ENCODE peak calls at places on chromosomes 3 and 15, in four cellular contexts. S is suprapubic skin, I is A549, Q is spleen. W is an unnamed sample.

GRCh38 chr15:82959423-82959822 is 6.9 kb upstream of the HOMER2 start:
- DNase-seq in I (no peak), S (no peak), Q (no peak), W (no peak)

GRCh38 chr15:80437492-80437891 is 33.3 kb downstream of the ARNT2 start:
- DNase-seq in I (peak), S (no peak), Q (peak), W (no peak)

GRCh38 chr3:45098315-45098714 is 47.9 kb downstream of the CDCP1 start:
- DNase-seq in S (no peak), Q (no peak), I (no peak), W (no peak)

GRCh38 chr3:149902498-149903139 is 68.1 kb downstream of the PFN2 start:
- DNase-seq in S (no peak), Q (no peak), I (no peak), W (peak)

GRCh38 chr3:138049157-138049919 is 39.4 kb downstream of the CLDN18 start:
- DNase-seq in Q (no peak), S (no peak), I (no peak), W (peak)

GRCh38 chr15:37133619-37134018 is 33.3 kb upstream of the MEIS2 start:
- DNase-seq in Q (no peak), S (no peak), I (no peak), W (peak)

GRCh38 chr3:185688808-185689207 is 102.7 kb downstream of the SENP2 start:
- DNase-seq in S (no peak), Q (no peak), I (peak), W (peak)

GRCh38 chr15:93467327-93467726 is 378.3 kb upstream of the RGMA start:
- DNase-seq in S (peak), I (no peak), Q (no peak), W (no peak)

GRCh38 chr3:43766672-43767465 is 76.1 kb downstream of the ABHD5 start:
- DNase-seq in I (no peak), S (no peak), Q (no peak), W (peak)

GRCh38 chr3:197340521-197340871 is 42.1 kb upstream of the DLG1 start:
- DNase-seq in I (no peak), Q (no peak), S (no peak), W (no peak)

GRCh38 chr3:194422188-194422587 is 23.1 kb upstream of the GP5 start:
- DNase-seq in Q (no peak), I (no peak), S (no peak), W (no peak)

GRCh38 chr3:104102386-104102785 is 1264.3 kb upstream of the ALCAM start:
- DNase-seq in S (no peak), I (peak), Q (no peak), W (peak)

GRCh38 chr3:196941846-196942225 is 492 bp downstream of the NCBP2 start:
- DNase-seq in S (no peak), I (peak), Q (peak), W (peak)

GRCh38 chr15:79352206-79352605 is 41.3 kb downstream of the TMED3 start:
- DNase-seq in Q (no peak), S (no peak), I (no peak), W (no peak)

GRCh38 chr3:50259432-50260026 is 9.4 kb upstream of the SEMA3B start:
- DNase-seq in S (no peak), I (no peak), Q (no peak), W (no peak)
- H3K4me3 ChIP-seq in S (peak), I (peak), Q (no peak), W (no peak)

GRCh38 chr3:153210116-153210515 is 48.1 kb downstream of the RAP2B start:
- DNase-seq in S (no peak), Q (no peak), I (no peak), W (peak)
- TF ChIP-seq CTCF in S (no peak), Q (no peak), I (no peak), W (peak)

GRCh38 chr15:47352217-47352616 is 365.1 kb upstream of the SEMA6D start:
- DNase-seq in I (no peak), S (no peak), Q (no peak), W (no peak)
- H3K4me3 ChIP-seq in I (no peak), S (no peak), Q (no peak), W (no peak)

GRCh38 chr3:108566599-108566998 is 22.6 kb downstream of the CIP2A start:
- DNase-seq in Q (no peak), S (no peak), I (no peak), W (no peak)
- TF ChIP-seq CTCF in Q (no peak), S (no peak), I (no peak), W (no peak)

GRCh38 chr3:129577925-129578742 is 28.3 kb downstream of the PLXND1 start:
- DNase-seq in Q (peak), I (no peak), S (no peak), W (no peak)
- H3K4me3 ChIP-seq in Q (no peak), I (no peak), S (no peak), W (no peak)

GRCh38 chr3:51375571-51375970 is 9.5 kb upstream of the MANF start:
- DNase-seq in I (no peak), S (peak), Q (peak), W (no peak)

GRCh38 chr3:51379746-51380330 is 5.3 kb upstream of the MANF start:
- DNase-seq in Q (no peak), S (peak), I (no peak), W (no peak)

GRCh38 chr3:51379301-51379700 is 5.8 kb upstream of the MANF start:
- DNase-seq in Q (peak), S (peak), I (no peak), W (no peak)

GRCh38 chr3:51378726-51379125 is 6.4 kb upstream of the MANF start:
- DNase-seq in I (no peak), S (peak), Q (peak), W (no peak)

DNA sequence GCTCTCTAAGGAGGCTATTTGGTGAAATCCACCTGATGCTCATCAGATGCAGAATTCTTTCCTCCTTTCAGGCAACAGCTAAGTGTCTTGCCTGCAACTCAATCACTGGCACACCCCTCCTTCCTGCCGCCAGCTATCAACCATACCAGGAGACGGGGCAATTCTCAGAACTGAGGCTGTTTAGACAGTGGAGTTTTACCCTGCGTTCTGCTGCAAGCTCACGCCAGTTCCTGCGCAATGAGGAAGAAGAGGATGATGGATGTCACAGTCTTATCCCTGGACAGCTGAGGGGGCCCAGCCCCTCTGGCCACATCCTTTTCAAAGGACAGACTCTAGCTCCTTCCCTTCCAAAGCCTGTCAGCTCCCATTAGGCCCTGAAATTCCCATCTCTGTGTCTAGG is 7.0 kb upstream of the MANF start:
- DNase-seq in S (peak), I (no peak), Q (peak), W (no peak)
- TF ChIP-seq CTCF in S (no peak), I (no peak), Q (no peak), W (no peak)

GRCh38 chr15:90903733-90904536 is 833 bp downstream of the MAN2A2 start:
- DNase-seq in S (no peak), I (peak), Q (peak), W (no peak)
- H3K4me3 ChIP-seq in S (peak), I (peak), Q (peak), W (peak)

DNA sequence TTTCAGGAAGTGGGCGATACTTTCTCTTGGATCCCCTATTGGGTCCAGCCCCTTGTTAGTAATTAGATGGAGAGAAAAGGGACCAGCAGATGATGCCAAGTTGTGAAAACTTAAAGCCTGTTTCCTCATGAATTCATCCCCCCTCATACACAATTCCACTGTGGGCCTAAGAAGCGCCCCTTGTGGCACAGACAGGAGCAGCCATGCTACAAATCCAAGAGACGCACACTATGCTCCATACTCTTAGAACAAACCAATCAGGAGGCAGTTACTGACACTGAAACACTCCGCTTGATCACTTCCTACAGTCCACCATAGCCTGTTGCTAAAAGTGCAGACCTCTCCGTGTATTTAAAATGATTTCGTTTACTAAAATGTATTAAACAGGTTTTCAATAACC is 111.3 kb upstream of the ARRDC4 start:
- DNase-seq in I (no peak), S (no peak), Q (no peak), W (no peak)
- TF ChIP-seq CTCF in I (no peak), S (no peak), Q (no peak), W (no peak)

GRCh38 chr3:40780801-40781406 is 256.1 kb downstream of the ZNF621 start:
- DNase-seq in I (no peak), S (peak), Q (no peak), W (peak)
- H3K4me3 ChIP-seq in I (no peak), S (peak), Q (no peak), W (no peak)

GRCh38 chr3:134883697-134884385 is 88.8 kb downstream of the EPHB1 start:
- DNase-seq in I (no peak), Q (peak), S (no peak), W (peak)

GRCh38 chr3:134880431-134880830 is 85.4 kb downstream of the EPHB1 start:
- DNase-seq in I (no peak), S (no peak), Q (peak), W (no peak)

GRCh38 chr3:134881305-134881704 is 86.2 kb downstream of the EPHB1 start:
- DNase-seq in S (no peak), I (no peak), Q (peak), W (no peak)

GRCh38 chr3:134886991-134887390 is 91.9 kb downstream of the EPHB1 start:
- DNase-seq in S (no peak), I (no peak), Q (peak), W (no peak)

GRCh38 chr3:134885877-134886621 is 91.0 kb downstream of the EPHB1 start:
- DNase-seq in S (no peak), I (no peak), Q (peak), W (no peak)
- TF ChIP-seq CTCF in S (no peak), I (no peak), Q (no peak), W (no peak)

W was measured in cardiac fibroblast.